ENCODE peak calls at places on chromosomes 16 and 17, in eight cellular contexts. N, K, H, J, Q, E, F and I are unnamed samples.

GRCh38 chr16:88383401-88384221 is 852 bp downstream of the ZNF469 start:
- DNase-seq in N (no peak), K (no peak), H (peak), J (no peak), Q (no peak), E (peak), F (peak), I (peak)

GRCh38 chr17:60901806-60902205 is 224.2 kb downstream of the BCAS3 start:
- DNase-seq in N (no peak), K (peak), H (no peak), J (peak), Q (no peak), E (no peak), F (peak), I (peak)

GRCh38 chr17:3738562-3739295 is 15.0 kb downstream of the HASPIN start:
- DNase-seq in N (peak), K (no peak), H (no peak), J (peak), Q (no peak), E (peak), F (no peak), I (peak)

GRCh38 chr17:50541402-50541915 is 5.5 kb upstream of the SPATA20 start:
- DNase-seq in N (no peak), K (no peak), H (no peak), J (no peak), Q (no peak), E (no peak), F (no peak), I (no peak)

GRCh38 chr17:82889496-82890338 is 49.9 kb upstream of the ZNF750 start:
- DNase-seq in N (no peak), K (no peak), H (no peak), J (peak), Q (peak), E (no peak), F (no peak), I (no peak)

GRCh38 chr17:17098426-17099035 is 56.3 kb downstream of the MPRIP start:
- DNase-seq in N (no peak), K (no peak), H (peak), J (no peak), Q (no peak), E (no peak), F (peak), I (no peak)

GRCh38 chr17:4901648-4902344 is 1.1 kb downstream of the CHRNE start:
- DNase-seq in N (no peak), K (no peak), H (no peak), J (no peak), Q (no peak), E (peak), F (no peak), I (no peak)

GRCh38 chr16:24525970-24526559 is 13.3 kb upstream of the RBBP6 start:
- DNase-seq in N (no peak), K (no peak), H (no peak), J (peak), Q (peak), E (no peak), F (peak), I (peak)

GRCh38 chr16:72992142-72992601 is 55.8 kb downstream of the ZFHX3 start:
- DNase-seq in N (no peak), K (no peak), H (peak), J (no peak), Q (no peak), E (no peak), F (no peak), I (no peak)

GRCh38 chr16:70685938-70686375 is at the start of gene MTSS2:
- DNase-seq in N (peak), K (peak), H (peak), J (peak), Q (peak), E (peak), F (peak), I (peak)

GRCh38 chr16:49010396-49010795 is 271.2 kb downstream of the CBLN1 start:
- DNase-seq in N (no peak), K (no peak), H (no peak), J (no peak), Q (no peak), E (no peak), F (no peak), I (no peak)

GRCh38 chr17:72687941-72688340 is 404.5 kb downstream of the SLC39A11 start:
- DNase-seq in N (peak), K (no peak), H (no peak), J (peak), Q (no peak), E (no peak), F (no peak), I (no peak)

GRCh38 chr17:79948918-79949645 is 86.6 kb downstream of the TBC1D16 start:
- DNase-seq in N (no peak), K (no peak), H (no peak), J (no peak), Q (no peak), E (no peak), F (no peak), I (no peak)

GRCh38 chr17:35731239-35731931 is at the start of gene RASL10B:
- DNase-seq in N (no peak), K (peak), H (peak), J (no peak), Q (peak), E (peak), F (peak), I (no peak)

GRCh38 chr17:17156107-17156506 is 50.0 kb downstream of the PLD6 start:
- DNase-seq in N (no peak), K (peak), H (no peak), J (peak), Q (no peak), E (no peak), F (peak), I (peak)

GRCh38 chr17:36197389-36197708 is 791 bp upstream of the CCL3L1 start:
- DNase-seq in N (no peak), K (no peak), H (no peak), J (no peak), Q (no peak), E (no peak), F (no peak), I (no peak)